ENCODE peak calls at places on chromosomes 16 and 17, in four cellular contexts. C is WTC11, W is HepG2, F is K562. J is an unnamed sample.

GRCh38 chr16:57167951-57168350 is 17.9 kb downstream of the PSME3IP1 start:
- DNase-seq in C (no peak), F (peak), W (peak), J (peak)

GRCh38 chr17:416293-417206 is 63.9 kb upstream of the RPH3AL start:
- DNase-seq in C (no peak), F (no peak), W (no peak), J (no peak)

GRCh38 chr17:35981908-35982330 is 622 bp upstream of the CCL16 start:
- DNase-seq in C (peak), W (peak), F (peak), J (no peak)

GRCh38 chr16:17668411-17668810 is 197.7 kb upstream of the XYLT1 start:
- DNase-seq in W (no peak), C (no peak), F (no peak), J (no peak)

GRCh38 chr17:77853208-77853977 is 105.1 kb upstream of the TNRC6C start:
- DNase-seq in W (no peak), C (no peak), F (no peak), J (no peak)

GRCh38 chr16:85535352-85536072 is 77.6 kb upstream of the GSE1 start:
- DNase-seq in W (peak), F (peak), C (no peak), J (no peak)

GRCh38 chr17:75518983-75519540 is 2.7 kb downstream of the TSEN54 start:
- DNase-seq in W (no peak), F (no peak), C (peak), J (no peak)

GRCh38 chr16:77816293-77816692 is 27.9 kb downstream of the VAT1L start:
- DNase-seq in F (no peak), C (no peak), W (no peak), J (no peak)

GRCh38 chr16:53773150-53773846 is 69.3 kb downstream of the FTO start:
- DNase-seq in F (peak), W (peak), C (peak), J (peak)

GRCh38 chr16:30005341-30006094 is 5.3 kb downstream of the DOC2A start:
- DNase-seq in W (peak), F (peak), C (no peak), J (peak)

GRCh38 chr17:63314766-63315165 is 131.3 kb downstream of the CYB561 start:
- DNase-seq in C (no peak), W (no peak), F (no peak), J (no peak)

GRCh38 chr17:42720996-42721583 is 23.8 kb downstream of the EZH1 start:
- DNase-seq in F (peak), W (peak), C (no peak), J (peak)

GRCh38 chr16:77732241-77732946 is 10.1 kb downstream of the NUDT7 start:
- DNase-seq in C (no peak), W (peak), F (no peak), J (no peak)

GRCh38 chr16:68445458-68445857 is 2.9 kb downstream of the SMPD3 start:
- DNase-seq in F (peak), C (peak), W (peak), J (peak)

GRCh38 chr16:81873843-81874752 is 95.0 kb downstream of the PLCG2 start:
- DNase-seq in C (peak), F (peak), W (peak), J (peak)

GRCh38 chr17:60231234-60231633 is 81.5 kb downstream of the CA4 start:
- DNase-seq in C (no peak), W (peak), F (peak), J (no peak)

GRCh38 chr17:54795046-54795445 is 105.6 kb upstream of the TOM1L1 start:
- DNase-seq in F (no peak), W (no peak), C (no peak), J (no peak)

GRCh38 chr17:82611140-82612058 is 36.8 kb downstream of the WDR45B start:
- DNase-seq in C (no peak), W (no peak), F (peak), J (no peak)

GRCh38 chr16:11291021-11291716 is 10.0 kb upstream of the PRM1 start:
- DNase-seq in C (no peak), F (no peak), W (no peak), J (no peak)

GRCh38 chr16:78230832-78231231 is 131.4 kb downstream of the WWOX start:
- DNase-seq in W (no peak), F (no peak), C (no peak), J (no peak)

GRCh38 chr17:46262271-46262670 is 32.7 kb upstream of the LRRC37A start:
- DNase-seq in C (no peak), F (no peak), W (no peak), J (no peak)

GRCh38 chr17:74343526-74344284 is 17.7 kb downstream of the KIF19 start:
- DNase-seq in F (no peak), C (no peak), W (no peak), J (no peak)

GRCh38 chr17:30519707-30520106 is 42.5 kb downstream of the GOSR1 start:
- DNase-seq in F (no peak), W (no peak), C (no peak), J (no peak)

GRCh38 chr17:58997756-58998553 is 108.7 kb downstream of the TRIM37 start:
- DNase-seq in W (no peak), C (no peak), F (no peak), J (no peak)

GRCh38 chr16:89402962-89403361 is 87.4 kb downstream of the ANKRD11 start:
- DNase-seq in W (no peak), C (no peak), F (no peak), J (no peak)

GRCh38 chr17:47763913-47764582 is 31.0 kb downstream of the TBX21 start:
- DNase-seq in W (no peak), F (no peak), C (no peak), J (no peak)

GRCh38 chr16:14452066-14452465 is 178.0 kb downstream of the PARN start:
- DNase-seq in C (no peak), F (no peak), W (no peak), J (no peak)

GRCh38 chr16:15609286-15609649 is 33.7 kb downstream of the MARF1 start:
- DNase-seq in W (no peak), C (no peak), F (no peak), J (no peak)

GRCh38 chr16:15608398-15609285 is 34.3 kb downstream of the MARF1 start:
- DNase-seq in F (no peak), W (peak), C (no peak), J (no peak)

GRCh38 chr16:15605869-15606520 is 37.0 kb downstream of the MARF1 start:
- DNase-seq in W (no peak), C (no peak), F (no peak), J (no peak)

GRCh38 chr16:15606521-15607220 is 36.3 kb downstream of the MARF1 start:
- DNase-seq in W (no peak), C (no peak), F (no peak), J (no peak)

GRCh38 chr16:15607700-15608396 is 35.1 kb downstream of the MARF1 start:
- DNase-seq in F (no peak), C (no peak), W (peak), J (no peak)
- TF ChIP-seq ELF4 in F (no peak), C (no peak), W (no peak), J (no peak)

GRCh38 chr17:1762233-1762905 is 509 bp downstream of the SERPINF1 start:
- DNase-seq in C (no peak), W (peak), F (peak), J (no peak)

GRCh38 chr17:1762906-1763829 is 1.3 kb downstream of the SERPINF1 start:
- DNase-seq in W (peak), C (no peak), F (peak), J (no peak)

GRCh38 chr17:1765576-1765975 is 3.7 kb downstream of the SERPINF1 start:
- DNase-seq in F (no peak), W (no peak), C (no peak), J (no peak)

GRCh38 chr17:1766382-1767135 is 4.7 kb downstream of the SERPINF1 start:
- DNase-seq in C (no peak), W (no peak), F (no peak), J (no peak)

DNA sequence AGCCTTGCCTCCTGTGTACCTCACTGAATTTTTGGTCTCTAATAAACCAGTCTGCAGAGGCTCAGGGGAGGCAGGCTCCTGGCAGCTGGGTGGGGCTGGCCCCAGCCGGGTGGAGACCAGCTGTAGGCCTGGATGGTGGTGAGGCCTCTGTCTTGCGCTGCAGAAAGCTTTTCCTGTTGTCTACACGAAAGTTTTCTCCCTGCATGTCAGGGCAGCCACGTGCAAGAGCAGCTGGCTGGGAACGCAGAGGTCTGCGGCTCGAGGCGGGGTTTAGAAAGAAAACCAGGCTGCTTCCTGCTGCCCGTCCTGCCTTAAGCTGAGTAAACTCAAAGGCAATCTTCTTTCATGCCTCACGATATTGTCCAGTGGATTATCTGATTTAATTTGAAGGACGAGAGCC is 2.4 kb downstream of the SERPINF1 start:
- DNase-seq in F (no peak), C (no peak), W (no peak), J (no peak)
- TF ChIP-seq ELF4 in F (no peak), C (no peak), W (no peak), J (no peak)

DNA sequence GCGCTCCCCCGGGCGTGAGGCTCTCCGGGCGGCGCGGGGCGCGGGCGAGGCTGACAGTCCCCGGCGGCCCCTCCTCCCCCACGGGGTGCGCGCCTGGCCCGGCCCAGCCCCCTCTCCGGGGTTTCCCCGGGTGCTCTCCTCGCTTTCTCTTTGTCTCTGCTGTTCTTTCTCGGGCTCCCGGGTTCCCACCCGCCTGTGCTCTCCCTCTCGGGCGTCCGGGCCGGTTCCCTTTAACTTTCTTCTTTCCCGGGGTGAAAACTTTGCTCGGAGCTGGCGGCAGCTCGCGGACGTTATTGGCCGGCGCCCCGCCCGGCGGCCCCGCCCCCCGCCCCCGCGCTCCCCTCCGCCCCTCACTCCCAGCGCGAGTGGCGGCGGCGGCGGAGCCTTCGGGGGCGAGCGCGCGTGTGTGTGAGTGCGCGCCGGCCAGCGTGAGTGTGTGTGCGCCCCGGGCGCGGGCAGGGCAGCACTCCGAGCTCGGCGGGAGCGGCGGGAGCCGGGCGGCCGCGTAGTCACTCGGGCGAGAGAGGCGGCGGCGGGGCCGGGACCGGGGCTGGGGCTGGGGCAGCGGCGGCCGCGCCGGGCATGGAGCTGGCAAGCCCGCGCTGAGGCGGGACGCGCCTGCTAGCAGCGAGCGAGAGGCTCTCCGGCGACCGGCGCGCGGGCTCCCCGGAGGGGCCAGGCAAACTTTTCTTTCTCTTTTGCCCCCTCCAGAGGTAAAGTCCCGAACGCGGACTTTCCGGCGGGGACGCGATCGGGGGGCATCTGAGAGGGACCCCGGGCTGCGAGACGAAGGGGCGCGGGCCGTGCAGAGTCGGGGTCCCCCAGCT is at the start of gene NTN1:
- DNase-seq in W (no peak), C (peak), F (no peak), J (peak)
- TF ChIP-seq ELF4 in W (no peak), C (no peak), F (no peak), J (no peak)

DNA sequence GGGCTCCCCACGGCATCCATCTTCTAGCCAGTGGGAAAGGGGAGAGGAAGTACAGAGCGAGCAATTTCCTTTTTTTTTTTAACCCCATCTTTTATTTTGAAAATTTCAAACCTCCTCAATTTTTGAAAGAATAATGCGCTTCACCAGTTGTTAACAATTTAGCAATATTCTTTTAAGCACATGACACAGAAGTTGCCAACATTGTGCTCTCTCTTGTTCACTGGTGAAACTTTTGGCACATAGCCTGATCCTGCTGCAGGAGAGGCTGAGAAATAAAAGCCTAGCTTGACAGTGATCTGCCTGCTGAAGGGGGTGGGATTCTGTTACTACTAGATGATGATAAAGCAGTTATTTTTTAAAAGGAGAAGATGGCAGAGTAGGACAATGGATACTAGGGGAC is 12.9 kb downstream of the NAA60 start:
- DNase-seq in C (no peak), F (no peak), W (no peak), J (no peak)
- TF ChIP-seq ELF4 in C (no peak), F (no peak), W (no peak), J (no peak)

DNA sequence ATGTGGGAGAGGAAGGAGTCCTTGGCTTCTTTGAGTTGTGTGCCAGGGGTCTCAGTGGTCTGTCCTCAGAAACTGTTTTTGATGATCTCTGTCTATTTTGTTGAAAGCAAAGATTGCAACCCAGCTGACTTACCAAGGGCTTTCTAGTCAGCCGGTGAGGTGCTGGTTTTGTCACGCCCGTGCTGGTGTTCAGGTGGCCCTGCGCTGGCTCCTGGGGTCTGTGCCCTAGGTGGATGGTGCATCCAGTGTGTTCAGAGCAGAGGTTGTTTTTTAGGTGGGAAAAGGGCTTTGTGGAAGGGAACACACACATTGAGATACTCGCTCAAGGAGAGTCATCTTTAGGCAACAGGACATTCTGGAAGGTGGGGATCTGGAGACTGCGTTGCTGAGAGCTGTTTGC is 51.0 kb downstream of the BANP start:
- DNase-seq in C (no peak), W (no peak), F (no peak), J (no peak)
- TF ChIP-seq ELF4 in C (no peak), W (no peak), F (no peak), J (no peak)

DNA sequence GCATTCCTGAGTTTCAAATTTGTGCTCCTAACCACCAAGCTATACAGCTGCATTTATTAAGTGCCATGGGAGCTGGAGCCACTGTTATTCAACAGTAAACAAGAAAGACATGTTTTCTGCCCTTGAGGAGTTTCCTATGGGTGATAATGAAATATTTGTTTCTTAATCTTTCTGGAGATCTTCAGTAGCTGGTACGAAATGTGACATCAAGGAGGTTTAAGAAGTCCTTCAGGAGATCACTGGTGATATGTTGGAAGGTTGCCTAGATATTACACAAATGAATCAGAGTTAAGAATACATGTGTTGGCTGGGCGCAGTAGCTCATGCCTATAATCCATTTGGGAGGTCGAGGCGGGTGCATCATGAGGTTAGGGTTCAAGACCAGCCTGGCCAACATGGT is 14.9 kb downstream of the RHOT1 start:
- DNase-seq in W (no peak), F (no peak), C (no peak), J (no peak)
- TF ChIP-seq ELF4 in W (no peak), F (no peak), C (no peak), J (no peak)

J was measured in HEK293T.